ENCODE peak calls at places on chromosomes 7 and 10, in four cellular contexts. C is hepatocyte, H is iPS DF 6.9, T is testis. L is an unnamed sample.

GRCh38 chr7:32511791-32512190 is 16.5 kb downstream of the AVL9 start:
- DNase-seq in H (no peak), C (no peak), T (no peak), L (no peak)

GRCh38 chr7:121447191-121447920 is 51.2 kb upstream of the FAM3C start:
- DNase-seq in T (peak), C (no peak), H (no peak), L (no peak)

GRCh38 chr7:44196450-44196872 is 4.3 kb upstream of the YKT6 start:
- DNase-seq in H (no peak), C (peak), T (peak), L (no peak)

GRCh38 chr7:100723732-100724275 is 3.5 kb downstream of the EPO start:
- DNase-seq in T (no peak), H (no peak), C (no peak), L (no peak)

GRCh38 chr10:86135191-86135590 is 231.4 kb downstream of the GRID1 start:
- DNase-seq in H (no peak), C (no peak), T (no peak), L (no peak)

GRCh38 chr7:99560834-99561734 is 2.6 kb downstream of the ZNF655 start:
- DNase-seq in T (no peak), C (no peak), H (no peak), L (peak)

GRCh38 chr7:134710854-134711624 is 64.4 kb downstream of the BPGM start:
- DNase-seq in H (no peak), T (peak), C (peak), L (no peak)

GRCh38 chr10:119441921-119442757 is 100.4 kb downstream of the RGS10 start:
- DNase-seq in C (no peak), H (no peak), T (no peak), L (no peak)

GRCh38 chr7:132077986-132078385 is 498.3 kb downstream of the PLXNA4 start:
- DNase-seq in T (no peak), C (peak), H (no peak), L (no peak)

GRCh38 chr7:72042855-72043254 is 369.3 kb downstream of the CALN1 start:
- DNase-seq in T (no peak), H (no peak), C (no peak), L (no peak)

DNA sequence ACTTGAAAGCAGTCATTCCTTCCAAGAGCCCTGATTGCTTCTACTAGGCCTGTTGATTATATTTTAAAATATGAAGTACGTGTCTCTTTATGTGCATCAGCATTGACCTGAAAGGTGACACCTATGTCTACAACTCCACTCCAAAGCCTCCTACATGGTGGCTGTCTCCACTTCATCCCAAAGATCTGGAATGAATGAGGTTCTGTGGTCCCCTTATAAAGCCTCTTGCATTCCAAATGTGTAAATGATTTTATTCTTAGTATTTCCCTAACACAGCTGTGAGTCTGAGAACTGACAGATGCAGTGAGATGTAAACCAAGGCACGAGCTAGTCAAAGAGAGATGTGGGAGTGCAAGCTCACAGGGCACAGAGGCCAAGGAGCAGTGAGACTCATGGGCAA is 176.0 kb upstream of the SVIL start:
- DNase-seq in T (no peak), C (no peak), H (no peak), L (no peak)
- H3K27ac ChIP-seq in T (no peak), C (peak), H (no peak), L (peak)

GRCh38 chr10:71065659-71066058 is 146.7 kb upstream of the UNC5B start:
- DNase-seq in H (no peak), T (no peak), C (no peak), L (no peak)
- H3K27ac ChIP-seq in H (no peak), T (no peak), C (no peak), L (no peak)

DNA sequence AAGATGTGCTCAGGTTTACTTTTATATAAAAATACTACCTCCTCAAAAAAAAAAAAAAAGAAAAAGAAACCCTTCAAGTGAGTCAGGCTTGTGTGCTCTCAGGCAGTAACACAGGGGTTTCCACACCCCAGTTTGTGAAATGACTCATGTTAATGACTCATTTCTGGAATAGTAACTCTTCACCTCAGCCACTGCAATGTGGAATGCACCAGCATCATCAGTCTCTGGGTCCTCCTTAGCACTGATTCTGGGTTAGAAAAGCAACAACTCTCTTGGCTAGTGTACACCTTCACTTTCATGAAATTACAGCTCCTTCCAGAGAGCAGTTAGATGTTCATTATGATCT is 110.6 kb downstream of the EMX2 start:
- DNase-seq in C (peak), T (no peak), H (no peak), L (peak)
- H3K27ac ChIP-seq in C (peak), T (no peak), H (no peak), L (no peak)

DNA sequence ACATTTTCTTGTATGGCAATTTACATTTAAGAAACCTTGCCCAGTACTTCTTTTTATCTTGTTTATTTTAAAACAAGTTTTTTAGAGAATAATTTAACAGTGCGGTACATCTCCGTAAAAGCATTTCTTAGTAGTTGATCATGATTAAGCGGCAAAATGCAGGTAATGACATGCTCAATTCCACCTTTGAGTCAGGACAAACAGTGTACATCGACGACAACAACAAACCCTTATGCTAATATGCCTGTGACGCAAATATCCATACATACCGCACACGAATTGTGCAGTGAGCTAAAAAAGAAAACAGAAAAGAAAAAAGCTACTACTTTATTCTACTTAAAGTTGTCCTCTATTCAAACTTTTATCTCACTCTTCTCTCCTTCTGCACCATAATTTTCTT is 1.9 kb downstream of the MAGI2 start:
- DNase-seq in C (no peak), T (no peak), H (no peak), L (peak)
- H3K27ac ChIP-seq in C (peak), T (peak), H (no peak), L (peak)

GRCh38 chr7:127884066-127884559 is 147.1 kb downstream of the LRRC4 start:
- DNase-seq in C (no peak), T (peak), H (no peak), L (no peak)
- H3K27ac ChIP-seq in C (peak), T (peak), H (no peak), L (no peak)

DNA sequence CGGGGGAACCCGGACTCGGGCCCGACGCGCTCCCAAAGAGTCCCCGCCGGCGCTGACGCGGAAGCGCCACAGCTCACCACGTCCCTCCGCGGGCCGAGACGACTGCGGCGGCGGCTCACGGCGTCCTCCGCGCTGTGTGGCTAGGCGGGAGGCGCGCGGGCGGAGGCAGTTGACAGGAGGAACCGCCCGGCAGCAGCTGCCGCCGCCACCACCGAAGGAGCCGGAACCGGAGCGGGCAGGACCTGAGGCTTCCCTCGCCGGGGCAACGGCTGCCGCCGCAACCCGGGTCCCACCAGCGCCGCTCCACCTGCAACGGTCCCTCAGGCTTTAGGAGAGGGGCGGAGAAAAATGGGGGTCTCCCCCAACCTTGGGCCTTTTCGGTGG is 334 bp downstream of the ZNF800 start:
- DNase-seq in C (peak), T (peak), H (no peak), L (peak)
- H3K27ac ChIP-seq in C (peak), T (peak), H (no peak), L (peak)

GRCh38 chr7:73887762-73888161 is 26.8 kb downstream of the TMEM270 start:
- DNase-seq in C (no peak), T (no peak), H (no peak), L (no peak)
- H3K27ac ChIP-seq in C (no peak), T (no peak), H (no peak), L (no peak)

L was measured in RWPE1.